ENCODE peak calls at places on chromosome 2, in four cellular contexts. One of them, this sample, is unnamed.

GRCh38 chr2:215382480-215382879 is 53.4 kb downstream of the FN1 start:
- DNase-seq in testis: no peak
- DNase-seq in A549: no peak
- DNase-seq in heart left ventricle: no peak
- DNase-seq in this sample: no peak

GRCh38 chr2:68357608-68358337 is 7.3 kb upstream of the PLEK start:
- DNase-seq in testis: peak; percentile 61
- DNase-seq in A549: peak; percentile 67
- DNase-seq in heart left ventricle: no peak
- DNase-seq in this sample: no peak

GRCh38 chr2:172012688-172013358 is 13.1 kb downstream of the METAP1D start:
- DNase-seq in testis: peak; percentile 43
- DNase-seq in A549: no peak
- DNase-seq in heart left ventricle: no peak
- DNase-seq in this sample: no peak

GRCh38 chr2:147398301-147398700 is 446.5 kb upstream of the ACVR2A start:
- DNase-seq in testis: no peak
- DNase-seq in A549: no peak
- DNase-seq in heart left ventricle: no peak
- DNase-seq in this sample: no peak

GRCh38 chr2:1052671-1053270 is 102.1 kb downstream of the SNTG2 start:
- DNase-seq in testis: no peak
- DNase-seq in A549: no peak
- DNase-seq in heart left ventricle: no peak
- DNase-seq in this sample: no peak

GRCh38 chr2:172457606-172458005 is 30.2 kb downstream of the ITGA6 start:
- DNase-seq in testis: no peak
- DNase-seq in A549: no peak
- DNase-seq in heart left ventricle: no peak
- DNase-seq in this sample: no peak

GRCh38 chr2:24891201-24891600 is 28.8 kb downstream of the ADCY3 start:
- DNase-seq in testis: no peak
- DNase-seq in A549: no peak
- DNase-seq in heart left ventricle: no peak
- DNase-seq in this sample: no peak

GRCh38 chr2:206217162-206217561 is 57.3 kb upstream of the ZDBF2 start:
- DNase-seq in testis: no peak
- DNase-seq in A549: no peak
- DNase-seq in heart left ventricle: no peak
- DNase-seq in this sample: no peak

GRCh38 chr2:142140434-142140845 is 9.6 kb upstream of the LRP1B start:
- DNase-seq in testis: no peak
- DNase-seq in A549: peak; percentile 10
- DNase-seq in heart left ventricle: no peak
- DNase-seq in this sample: no peak

GRCh38 chr2:119028327-119029174 is 86.6 kb downstream of the MARCO start:
- DNase-seq in testis: peak; percentile 74
- DNase-seq in A549: peak; percentile 39
- DNase-seq in heart left ventricle: no peak
- DNase-seq in this sample: no peak

GRCh38 chr2:43341959-43342757 is 115.8 kb upstream of the ZFP36L2 start:
- DNase-seq in testis: no peak
- DNase-seq in A549: no peak
- DNase-seq in heart left ventricle: no peak
- DNase-seq in this sample: no peak

GRCh38 chr2:191894681-191895147 is 47.8 kb upstream of the CAVIN2 start:
- DNase-seq in testis: no peak
- DNase-seq in A549: peak; percentile 27
- DNase-seq in heart left ventricle: no peak
- DNase-seq in this sample: no peak

GRCh38 chr2:8966123-8966908 is 37.2 kb downstream of the MBOAT2 start:
- DNase-seq in testis: no peak
- DNase-seq in A549: no peak
- DNase-seq in heart left ventricle: no peak
- DNase-seq in this sample: no peak

GRCh38 chr2:37350034-37350433 is 5.6 kb downstream of the QPCT start:
- DNase-seq in testis: no peak
- DNase-seq in A549: peak; percentile 52
- DNase-seq in heart left ventricle: no peak
- DNase-seq in this sample: no peak

GRCh38 chr2:99865818-99866676 is 276.3 kb downstream of the AFF3 start:
- DNase-seq in testis: no peak
- DNase-seq in A549: no peak
- DNase-seq in heart left ventricle: no peak
- DNase-seq in this sample: no peak

GRCh38 chr2:68740184-68740914 is 5.7 kb downstream of the ARHGAP25 start:
- DNase-seq in testis: no peak
- DNase-seq in A549: no peak
- DNase-seq in heart left ventricle: no peak
- DNase-seq in this sample: no peak

GRCh38 chr2:71742953-71743601 is 289.7 kb downstream of the DYSF start:
- DNase-seq in testis: peak; percentile 47
- DNase-seq in A549: peak; percentile 87
- DNase-seq in heart left ventricle: peak; percentile 71
- DNase-seq in this sample: peak; percentile 91

GRCh38 chr2:234981197-234982095 is 29.6 kb downstream of the SH3BP4 start:
- DNase-seq in testis: peak; percentile 72
- DNase-seq in A549: peak; percentile 94
- DNase-seq in heart left ventricle: peak; percentile 80
- DNase-seq in this sample: peak; percentile 92

GRCh38 chr2:129757366-129757914 is 222.0 kb upstream of the RAB6C start:
- DNase-seq in testis: no peak
- DNase-seq in A549: no peak
- DNase-seq in heart left ventricle: no peak
- DNase-seq in this sample: no peak

GRCh38 chr2:75560022-75560767 is 544 bp downstream of the EVA1A start:
- DNase-seq in testis: peak; percentile 51
- DNase-seq in A549: peak; percentile 31
- DNase-seq in heart left ventricle: no peak
- DNase-seq in this sample: peak; percentile 86

GRCh38 chr2:128644156-128644555 is 325.5 kb upstream of the HS6ST1 start:
- DNase-seq in testis: peak; percentile 1
- DNase-seq in A549: no peak
- DNase-seq in heart left ventricle: peak; percentile 28
- DNase-seq in this sample: peak; percentile 84

GRCh38 chr2:189177441-189177840 is 2.1 kb downstream of the COL5A2 start:
- DNase-seq in testis: no peak
- DNase-seq in A549: no peak
- DNase-seq in heart left ventricle: no peak
- DNase-seq in this sample: no peak

GRCh38 chr2:154697422-154698237 is 865 bp upstream of the KCNJ3 start:
- DNase-seq in testis: peak; percentile 22
- DNase-seq in A549: no peak
- DNase-seq in heart left ventricle: peak; percentile 63
- DNase-seq in this sample: no peak

GRCh38 chr2:105578166-105578565 is 166.5 kb upstream of the NCK2 start:
- DNase-seq in testis: no peak
- DNase-seq in A549: no peak
- DNase-seq in heart left ventricle: no peak
- DNase-seq in this sample: no peak

GRCh38 chr2:118016911-118017310 is 3.0 kb upstream of the CCDC93 start:
- DNase-seq in testis: no peak
- DNase-seq in A549: no peak
- DNase-seq in heart left ventricle: no peak
- DNase-seq in this sample: peak; percentile 56

GRCh38 chr2:216863946-216864345 is 4.1 kb upstream of the TNP1 start:
- DNase-seq in testis: no peak
- DNase-seq in A549: no peak
- DNase-seq in heart left ventricle: no peak
- DNase-seq in this sample: no peak

GRCh38 chr2:25290811-25291510 is 50.8 kb downstream of the DNMT3A start:
- DNase-seq in testis: peak; percentile 73
- DNase-seq in A549: no peak
- DNase-seq in heart left ventricle: peak; percentile 77
- DNase-seq in this sample: no peak

GRCh38 chr2:197515277-197515797 is 529 bp upstream of the MOB4 start:
- DNase-seq in testis: no peak
- DNase-seq in A549: no peak
- DNase-seq in heart left ventricle: no peak
- DNase-seq in this sample: no peak

GRCh38 chr2:86216577-86217555 is 17.6 kb downstream of the MRPL35 start:
- DNase-seq in testis: peak; percentile 22
- DNase-seq in A549: no peak
- DNase-seq in heart left ventricle: no peak
- DNase-seq in this sample: no peak

GRCh38 chr2:125386074-125386473 is 1269.9 kb upstream of the GYPC start:
- DNase-seq in testis: no peak
- DNase-seq in A549: peak; percentile 1
- DNase-seq in heart left ventricle: no peak
- DNase-seq in this sample: no peak

GRCh38 chr2:6312377-6312776 is 553.3 kb downstream of the CMPK2 start:
- DNase-seq in testis: no peak
- DNase-seq in A549: no peak
- DNase-seq in heart left ventricle: no peak
- DNase-seq in this sample: no peak

GRCh38 chr2:1613731-1614354 is 130.5 kb downstream of the PXDN start:
- DNase-seq in testis: no peak
- DNase-seq in A549: no peak
- DNase-seq in heart left ventricle: no peak
- DNase-seq in this sample: no peak

GRCh38 chr2:143259368-143259958 is 130.2 kb downstream of the ARHGAP15 start:
- DNase-seq in testis: peak; percentile 86
- DNase-seq in A549: peak; percentile 68
- DNase-seq in heart left ventricle: no peak
- DNase-seq in this sample: peak; percentile 89

GRCh38 chr2:25103287-25103871 is 61.5 kb downstream of the EFR3B start:
- DNase-seq in testis: no peak
- DNase-seq in A549: peak; percentile 82
- DNase-seq in heart left ventricle: no peak
- DNase-seq in this sample: no peak

GRCh38 chr2:172234716-172235661 is 132.3 kb upstream of the DLX2 start:
- DNase-seq in testis: no peak
- DNase-seq in A549: no peak
- DNase-seq in heart left ventricle: no peak
- DNase-seq in this sample: no peak

GRCh38 chr2:215920244-215921100 is 92.9 kb downstream of the MREG start:
- DNase-seq in testis: peak; percentile 80
- DNase-seq in A549: peak; percentile 81
- DNase-seq in heart left ventricle: no peak
- DNase-seq in this sample: peak; percentile 87

GRCh38 chr2:47344890-47345583 is 57.9 kb upstream of the MSH2 start:
- DNase-seq in testis: peak; percentile 85
- DNase-seq in A549: peak; percentile 99
- DNase-seq in heart left ventricle: peak; percentile 69
- DNase-seq in this sample: peak; percentile 32

GRCh38 chr2:28683100-28683706 is 68.4 kb upstream of the PPP1CB start:
- DNase-seq in testis: peak; percentile 89
- DNase-seq in A549: peak; percentile 52
- DNase-seq in heart left ventricle: peak; percentile 90
- DNase-seq in this sample: no peak

DNA sequence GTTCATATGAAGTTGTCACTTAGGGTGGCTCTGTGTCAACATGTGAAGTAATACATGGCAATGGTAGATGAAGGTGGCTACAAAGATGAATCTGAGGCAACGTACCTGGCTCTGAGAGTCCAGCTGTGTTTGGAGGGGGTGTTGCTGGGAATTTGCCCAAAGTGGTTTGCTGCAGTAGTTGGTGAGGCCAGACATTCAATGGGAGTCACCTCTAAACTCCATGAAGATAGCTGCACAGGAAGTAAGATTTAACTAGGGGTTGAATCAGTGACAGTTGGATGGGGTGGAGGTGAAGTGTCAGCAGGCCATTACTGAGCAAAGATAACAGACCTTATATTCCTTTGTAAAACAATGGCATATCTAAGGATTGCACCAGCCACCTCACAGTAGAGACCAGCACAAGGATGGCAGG is 71.8 kb downstream of the NUP35 start:
- DNase-seq in testis: no peak
- DNase-seq in A549: no peak
- DNase-seq in heart left ventricle: no peak
- DNase-seq in this sample: no peak
- TF ChIP-seq CTCF in testis: no peak
- TF ChIP-seq CTCF in A549: no peak
- TF ChIP-seq CTCF in heart left ventricle: no peak
- TF ChIP-seq CTCF in this sample: no peak

GRCh38 chr2:45120546-45120945 is 111.3 kb upstream of the SIX2 start:
- DNase-seq in testis: no peak
- DNase-seq in A549: no peak
- DNase-seq in heart left ventricle: no peak
- DNase-seq in this sample: no peak
- TF ChIP-seq POLR2A in testis: no peak
- TF ChIP-seq POLR2A in A549: no peak
- TF ChIP-seq POLR2A in heart left ventricle: no peak
- TF ChIP-seq POLR2A in this sample: no peak

DNA sequence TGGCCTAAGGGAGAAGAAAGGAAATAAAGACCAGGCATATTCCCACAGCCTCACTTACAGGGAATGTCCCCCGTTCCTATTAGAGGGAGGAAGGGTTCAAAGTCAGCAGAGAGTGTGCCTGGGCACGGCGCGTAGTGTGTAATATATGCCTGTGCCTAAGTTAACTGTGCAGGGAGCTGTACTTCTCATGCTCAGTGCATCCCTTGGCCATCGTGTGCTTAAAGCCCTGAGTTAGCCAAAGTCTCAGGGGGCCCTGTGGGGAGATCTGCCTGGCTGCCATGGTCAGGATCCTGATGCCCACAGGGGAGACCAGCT is 48.4 kb downstream of the TEX51 start:
- DNase-seq in testis: no peak
- DNase-seq in A549: no peak
- DNase-seq in heart left ventricle: no peak
- DNase-seq in this sample: no peak
- H3K4me3 ChIP-seq in testis: no peak overlapping the region
- H3K4me3 ChIP-seq in A549: no peak overlapping the region
- H3K4me3 ChIP-seq in heart left ventricle: no peak overlapping the region
- H3K4me3 ChIP-seq in this sample: no peak overlapping the region

GRCh38 chr2:239094727-239095266 is 246.9 kb downstream of the TWIST2 start:
- DNase-seq in testis: no peak
- DNase-seq in A549: no peak
- DNase-seq in heart left ventricle: no peak
- DNase-seq in this sample: no peak
- TF ChIP-seq CTCF in testis: no peak
- TF ChIP-seq CTCF in A549: no peak
- TF ChIP-seq CTCF in heart left ventricle: no peak
- TF ChIP-seq CTCF in this sample: no peak

This sample was measured in lower leg skin.